ENCODE peak calls at places on chromosome X, in five cellular contexts. B, P, A, M and K are unnamed samples.

GRCh38 chrX:65572971-65573370 is 38.4 kb upstream of the LAS1L start:
- DNase-seq in B (no peak), P (no peak), A (no peak), M (no peak), K (no peak)

GRCh38 chrX:69232945-69233344 is 67.7 kb upstream of the PJA1 start:
- DNase-seq in B (no peak), P (no peak), A (no peak), M (no peak), K (no peak)

GRCh38 chrX:83916525-83916924 is 55.6 kb downstream of the CYLC1 start:
- DNase-seq in B (no peak), P (no peak), A (no peak), M (no peak), K (no peak)

GRCh38 chrX:33725556-33726232 is 406.4 kb downstream of the FAM47A start:
- DNase-seq in B (no peak), P (no peak), A (peak; percentile 71), M (no peak), K (no peak)

GRCh38 chrX:110180928-110181310 is 137.0 kb downstream of the AMMECR1 start:
- DNase-seq in B (no peak), P (no peak), A (no peak), M (no peak), K (peak; percentile 48)

GRCh38 chrX:99469439-99469838 is 940.6 kb downstream of the PCDH19 start:
- DNase-seq in B (no peak), P (no peak), A (no peak), M (no peak), K (no peak)

GRCh38 chrX:124033821-124034220 is 72.3 kb downstream of the STAG2 start:
- DNase-seq in B (no peak), P (no peak), A (no peak), M (no peak), K (no peak)

GRCh38 chrX:65751511-65751910 is 84.1 kb downstream of the MSN start:
- DNase-seq in B (no peak), P (no peak), A (no peak), M (no peak), K (no peak)

GRCh38 chrX:153684447-153685178 is 3.1 kb upstream of the SLC6A8 start:
- DNase-seq in B (no peak), P (no peak), A (peak; percentile 53), M (peak; percentile 13), K (no peak)

GRCh38 chrX:41133551-41133950 is 48.3 kb downstream of the USP9X start:
- DNase-seq in B (no peak), P (no peak), A (no peak), M (no peak), K (no peak)

GRCh38 chrX:102765794-102766193 is 45.3 kb downstream of the GPRASP3 start:
- DNase-seq in B (no peak), P (no peak), A (peak; percentile 88), M (no peak), K (peak; percentile 23)

GRCh38 chrX:14043209-14043608 is 13.5 kb upstream of the GEMIN8 start:
- DNase-seq in B (no peak), P (no peak), A (no peak), M (no peak), K (no peak)

GRCh38 chrX:79176028-79176427 is 31.5 kb downstream of the GPR174 start:
- DNase-seq in B (no peak), P (no peak), A (no peak), M (no peak), K (no peak)

GRCh38 chrX:41661366-41662095 is 27.2 kb upstream of the GPR34 start:
- DNase-seq in B (no peak), P (no peak), A (no peak), M (no peak), K (no peak)

GRCh38 chrX:10198254-10198653 is 41.5 kb downstream of the CLCN4 start:
- DNase-seq in B (no peak), P (no peak), A (no peak), M (no peak), K (peak; percentile 35)

GRCh38 chrX:132193872-132194574 is 25.2 kb downstream of the RAP2C start:
- DNase-seq in B (no peak), P (no peak), A (no peak), M (no peak), K (no peak)

GRCh38 chrX:155237719-155238118 is 21.5 kb downstream of the VBP1 start:
- DNase-seq in B (no peak), P (no peak), A (peak; percentile 67), M (no peak), K (no peak)

GRCh38 chrX:72282302-72282701 is 5.3 kb upstream of the RPS4X start:
- DNase-seq in B (no peak), P (no peak), A (no peak), M (no peak), K (no peak)

GRCh38 chrX:53940180-53940579 is 104.1 kb downstream of the PHF8 start:
- DNase-seq in B (no peak), P (no peak), A (no peak), M (no peak), K (no peak)

GRCh38 chrX:129984196-129984962 is 1.9 kb downstream of the BCORL1 start:
- DNase-seq in B (no peak), P (peak; percentile 28), A (peak; percentile 67), M (peak; percentile 40), K (no peak)

GRCh38 chrX:73127700-73128241 is 48.5 kb upstream of the PABPC1L2A start:
- DNase-seq in B (no peak), P (no peak), A (no peak), M (no peak), K (no peak)

GRCh38 chrX:135974279-135974856 is 580 bp upstream of the MMGT1 start:
- DNase-seq in B (peak; percentile 73), P (peak; percentile 81), A (peak; percentile 91), M (no peak), K (no peak)
- H3K4me3 ChIP-seq in B (peak overlapping the region; percentile 15), P (peak overlapping the region; percentile 63), A (peak overlapping the region; percentile 38), M (peak overlapping the region; percentile 50), K (peak overlapping the region; percentile 37)

DNA sequence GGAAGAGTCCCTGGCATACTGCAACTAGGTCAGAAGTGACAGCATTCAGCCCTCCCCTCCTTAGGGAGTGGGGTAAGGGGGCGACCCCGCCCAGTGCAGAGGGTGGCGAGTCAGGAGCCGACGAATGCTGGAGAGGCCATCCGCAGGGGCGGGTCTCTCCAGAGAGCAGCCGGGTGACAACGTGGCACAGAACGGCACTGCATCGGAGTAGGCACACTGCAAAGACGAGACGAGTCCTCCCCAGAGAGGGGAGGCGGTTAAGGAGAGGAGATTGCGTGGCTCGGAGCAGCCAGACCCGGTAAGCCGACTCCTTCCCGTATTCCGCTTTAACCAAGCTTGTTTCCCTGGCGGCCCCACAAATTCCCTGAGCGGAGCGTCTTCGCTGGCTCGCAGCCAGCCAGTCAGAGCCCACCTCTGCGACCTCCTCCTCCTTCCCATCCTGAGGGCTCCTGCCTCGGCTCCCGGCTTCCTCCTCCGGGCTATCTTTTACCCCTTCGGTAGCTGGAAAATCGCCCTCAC is 54.9 kb downstream of the LINC00632 start:
- DNase-seq in B (no peak), P (no peak), A (peak; percentile 59), M (peak; percentile 17), K (no peak)
- H3K4me3 ChIP-seq in B (peak overlapping the region; percentile 14), P (peak overlapping the region; percentile 59), A (peak overlapping the region; percentile 31), M (peak overlapping the region; percentile 35), K (peak overlapping the region; percentile 71)

GRCh38 chrX:87392369-87392768 is 125.2 kb upstream of the KLHL4 start:
- DNase-seq in B (no peak), P (no peak), A (no peak), M (no peak), K (no peak)

GRCh38 chrX:87388381-87388780 is 129.2 kb upstream of the KLHL4 start:
- DNase-seq in B (no peak), P (no peak), A (no peak), M (no peak), K (no peak)

GRCh38 chrX:87397103-87397886 is 120.3 kb upstream of the KLHL4 start:
- DNase-seq in B (no peak), P (no peak), A (no peak), M (no peak), K (no peak)

GRCh38 chrX:87391742-87392141 is 125.9 kb upstream of the KLHL4 start:
- DNase-seq in B (no peak), P (no peak), A (no peak), M (no peak), K (no peak)
- H3K4me3 ChIP-seq in B (no peak overlapping the region), P (no peak overlapping the region), A (no peak overlapping the region), M (no peak overlapping the region), K (no peak overlapping the region)

GRCh38 chrX:17377047-17377692 is 2.2 kb downstream of the NHS start:
- DNase-seq in B (peak; percentile 33), P (peak; percentile 17), A (peak; percentile 86), M (peak; percentile 62), K (no peak)
- H3K4me3 ChIP-seq in B (peak overlapping the region; percentile 55), P (peak overlapping the region; percentile 69), A (peak overlapping the region; percentile 68), M (peak overlapping the region; percentile 68), K (peak overlapping the region; percentile 78)

GRCh38 chrX:101080326-101080725 is 1.6 kb downstream of the TMEM35A start:
- DNase-seq in B (no peak), P (no peak), A (no peak), M (no peak), K (no peak)
- H3K4me3 ChIP-seq in B (no peak overlapping the region), P (no peak overlapping the region), A (peak overlapping the region; percentile 54), M (no peak overlapping the region), K (no peak overlapping the region)

GRCh38 chrX:30887721-30888120 is 1.3 kb downstream of the TAB3 start:
- DNase-seq in B (no peak), P (no peak), A (no peak), M (no peak), K (no peak)

GRCh38 chrX:30885136-30885535 is 3.9 kb downstream of the TAB3 start:
- DNase-seq in B (no peak), P (no peak), A (no peak), M (no peak), K (no peak)

GRCh38 chrX:30889147-30890125 is at the start of gene TAB3:
- DNase-seq in B (peak; percentile 90), P (peak; percentile 92), A (peak; percentile 97), M (peak; percentile 93), K (peak; percentile 81)

GRCh38 chrX:30888526-30889146 is 418 bp downstream of the TAB3 start:
- DNase-seq in B (no peak), P (no peak), A (peak; percentile 65), M (peak; percentile 22), K (no peak)

GRCh38 chrX:30887288-30887687 is 1.8 kb downstream of the TAB3 start:
- DNase-seq in B (no peak), P (no peak), A (no peak), M (no peak), K (no peak)
- H3K4me3 ChIP-seq in B (no peak overlapping the region), P (no peak overlapping the region), A (no peak overlapping the region), M (no peak overlapping the region), K (no peak overlapping the region)